ENCODE peak calls at places on chromosomes 5 and 9, in nine cellular contexts. One of them, this sample, is unnamed.

GRCh38 chr5:114296191-114296590 is 65.7 kb upstream of the KCNN2 start:
- DNase-seq in astrocyte of the spinal cord: no peak
- DNase-seq in T-helper 9 cell: no peak
- DNase-seq in CD4-positive, CD25-positive, alpha-beta regulatory T cell: no peak
- DNase-seq in hypothalamus: no peak
- DNase-seq in activated effector memory CD4-positive, alpha-beta T cell treated with anti-CD3 and anti-CD28 coated beads, Interleukin-2, amount 50 U/mL, for 16 hours: no peak
- DNase-seq in stimulated activated naive B cell treated with anti-CD40 and anti-IgM and Interleukin-4, amounts not matched to agents 10 μg/mL and 1 μg/mL and 100 μg/mL, for 72 hours: no peak
- DNase-seq in transverse colon: no peak
- DNase-seq in OCI-M1: no peak
- DNase-seq in this sample: no peak

GRCh38 chr5:59321631-59322030 is 571.9 kb downstream of the PDE4D start:
- DNase-seq in OCI-M1: no peak
- DNase-seq in T-helper 9 cell: no peak
- DNase-seq in stimulated activated naive B cell treated with anti-CD40 and anti-IgM and Interleukin-4, amounts not matched to agents 10 μg/mL and 1 μg/mL and 100 μg/mL, for 72 hours: no peak
- DNase-seq in CD4-positive, CD25-positive, alpha-beta regulatory T cell: no peak
- DNase-seq in astrocyte of the spinal cord: no peak
- DNase-seq in hypothalamus: no peak
- DNase-seq in activated effector memory CD4-positive, alpha-beta T cell treated with anti-CD3 and anti-CD28 coated beads, Interleukin-2, amount 50 U/mL, for 16 hours: no peak
- DNase-seq in transverse colon: no peak
- DNase-seq in this sample: no peak

GRCh38 chr9:614421-614820 is 227.1 kb upstream of the DMRT1 start:
- DNase-seq in transverse colon: no peak
- DNase-seq in hypothalamus: no peak
- DNase-seq in OCI-M1: peak
- DNase-seq in activated effector memory CD4-positive, alpha-beta T cell treated with anti-CD3 and anti-CD28 coated beads, Interleukin-2, amount 50 U/mL, for 16 hours: no peak
- DNase-seq in T-helper 9 cell: no peak
- DNase-seq in CD4-positive, CD25-positive, alpha-beta regulatory T cell: no peak
- DNase-seq in astrocyte of the spinal cord: no peak
- DNase-seq in stimulated activated naive B cell treated with anti-CD40 and anti-IgM and Interleukin-4, amounts not matched to agents 10 μg/mL and 1 μg/mL and 100 μg/mL, for 72 hours: no peak
- DNase-seq in this sample: no peak

GRCh38 chr5:57438162-57438561 is 44.4 kb downstream of the ACTBL2 start:
- DNase-seq in hypothalamus: no peak
- DNase-seq in stimulated activated naive B cell treated with anti-CD40 and anti-IgM and Interleukin-4, amounts not matched to agents 10 μg/mL and 1 μg/mL and 100 μg/mL, for 72 hours: no peak
- DNase-seq in T-helper 9 cell: no peak
- DNase-seq in astrocyte of the spinal cord: no peak
- DNase-seq in transverse colon: no peak
- DNase-seq in CD4-positive, CD25-positive, alpha-beta regulatory T cell: no peak
- DNase-seq in OCI-M1: no peak
- DNase-seq in activated effector memory CD4-positive, alpha-beta T cell treated with anti-CD3 and anti-CD28 coated beads, Interleukin-2, amount 50 U/mL, for 16 hours: no peak
- DNase-seq in this sample: no peak

GRCh38 chr9:91302831-91303230 is 58.9 kb downstream of the AUH start:
- DNase-seq in stimulated activated naive B cell treated with anti-CD40 and anti-IgM and Interleukin-4, amounts not matched to agents 10 μg/mL and 1 μg/mL and 100 μg/mL, for 72 hours: no peak
- DNase-seq in CD4-positive, CD25-positive, alpha-beta regulatory T cell: no peak
- DNase-seq in T-helper 9 cell: no peak
- DNase-seq in activated effector memory CD4-positive, alpha-beta T cell treated with anti-CD3 and anti-CD28 coated beads, Interleukin-2, amount 50 U/mL, for 16 hours: no peak
- DNase-seq in transverse colon: no peak
- DNase-seq in OCI-M1: peak
- DNase-seq in astrocyte of the spinal cord: peak
- DNase-seq in hypothalamus: no peak
- DNase-seq in this sample: no peak

GRCh38 chr5:142197098-142197497 is 88.5 kb downstream of the NDFIP1 start:
- DNase-seq in activated effector memory CD4-positive, alpha-beta T cell treated with anti-CD3 and anti-CD28 coated beads, Interleukin-2, amount 50 U/mL, for 16 hours: no peak
- DNase-seq in T-helper 9 cell: no peak
- DNase-seq in hypothalamus: no peak
- DNase-seq in OCI-M1: no peak
- DNase-seq in transverse colon: no peak
- DNase-seq in CD4-positive, CD25-positive, alpha-beta regulatory T cell: no peak
- DNase-seq in stimulated activated naive B cell treated with anti-CD40 and anti-IgM and Interleukin-4, amounts not matched to agents 10 μg/mL and 1 μg/mL and 100 μg/mL, for 72 hours: no peak
- DNase-seq in astrocyte of the spinal cord: no peak
- DNase-seq in this sample: no peak

GRCh38 chr9:137240321-137240840 is 706 bp upstream of the TUBB4B start:
- DNase-seq in hypothalamus: peak
- DNase-seq in T-helper 9 cell: peak
- DNase-seq in OCI-M1: peak
- DNase-seq in transverse colon: peak
- DNase-seq in astrocyte of the spinal cord: peak
- DNase-seq in CD4-positive, CD25-positive, alpha-beta regulatory T cell: peak
- DNase-seq in activated effector memory CD4-positive, alpha-beta T cell treated with anti-CD3 and anti-CD28 coated beads, Interleukin-2, amount 50 U/mL, for 16 hours: peak
- DNase-seq in stimulated activated naive B cell treated with anti-CD40 and anti-IgM and Interleukin-4, amounts not matched to agents 10 μg/mL and 1 μg/mL and 100 μg/mL, for 72 hours: no peak
- DNase-seq in this sample: peak

GRCh38 chr5:159208508-159209437 is 580 bp downstream of the RNF145 start:
- DNase-seq in astrocyte of the spinal cord: peak
- DNase-seq in transverse colon: peak
- DNase-seq in OCI-M1: peak
- DNase-seq in T-helper 9 cell: peak
- DNase-seq in hypothalamus: no peak
- DNase-seq in stimulated activated naive B cell treated with anti-CD40 and anti-IgM and Interleukin-4, amounts not matched to agents 10 μg/mL and 1 μg/mL and 100 μg/mL, for 72 hours: peak
- DNase-seq in CD4-positive, CD25-positive, alpha-beta regulatory T cell: peak
- DNase-seq in activated effector memory CD4-positive, alpha-beta T cell treated with anti-CD3 and anti-CD28 coated beads, Interleukin-2, amount 50 U/mL, for 16 hours: no peak
- DNase-seq in this sample: no peak

GRCh38 chr5:127957183-127957582 is 126.4 kb upstream of the SLC12A2 start:
- DNase-seq in transverse colon: peak
- DNase-seq in OCI-M1: no peak
- DNase-seq in stimulated activated naive B cell treated with anti-CD40 and anti-IgM and Interleukin-4, amounts not matched to agents 10 μg/mL and 1 μg/mL and 100 μg/mL, for 72 hours: no peak
- DNase-seq in astrocyte of the spinal cord: peak
- DNase-seq in activated effector memory CD4-positive, alpha-beta T cell treated with anti-CD3 and anti-CD28 coated beads, Interleukin-2, amount 50 U/mL, for 16 hours: no peak
- DNase-seq in hypothalamus: peak
- DNase-seq in T-helper 9 cell: no peak
- DNase-seq in CD4-positive, CD25-positive, alpha-beta regulatory T cell: no peak
- DNase-seq in this sample: no peak

GRCh38 chr5:140165101-140165920 is 9.7 kb upstream of the CYSTM1 start:
- DNase-seq in CD4-positive, CD25-positive, alpha-beta regulatory T cell: no peak
- DNase-seq in transverse colon: peak
- DNase-seq in hypothalamus: no peak
- DNase-seq in stimulated activated naive B cell treated with anti-CD40 and anti-IgM and Interleukin-4, amounts not matched to agents 10 μg/mL and 1 μg/mL and 100 μg/mL, for 72 hours: no peak
- DNase-seq in astrocyte of the spinal cord: no peak
- DNase-seq in OCI-M1: no peak
- DNase-seq in T-helper 9 cell: no peak
- DNase-seq in activated effector memory CD4-positive, alpha-beta T cell treated with anti-CD3 and anti-CD28 coated beads, Interleukin-2, amount 50 U/mL, for 16 hours: no peak
- DNase-seq in this sample: peak

GRCh38 chr5:109218767-109219166 is 191.0 kb downstream of the PJA2 start:
- DNase-seq in T-helper 9 cell: no peak
- DNase-seq in hypothalamus: no peak
- DNase-seq in CD4-positive, CD25-positive, alpha-beta regulatory T cell: no peak
- DNase-seq in transverse colon: no peak
- DNase-seq in astrocyte of the spinal cord: no peak
- DNase-seq in stimulated activated naive B cell treated with anti-CD40 and anti-IgM and Interleukin-4, amounts not matched to agents 10 μg/mL and 1 μg/mL and 100 μg/mL, for 72 hours: no peak
- DNase-seq in activated effector memory CD4-positive, alpha-beta T cell treated with anti-CD3 and anti-CD28 coated beads, Interleukin-2, amount 50 U/mL, for 16 hours: no peak
- DNase-seq in OCI-M1: no peak
- DNase-seq in this sample: no peak

GRCh38 chr5:3032513-3032912 is 281.0 kb upstream of the IRX2 start:
- DNase-seq in T-helper 9 cell: no peak
- DNase-seq in OCI-M1: no peak
- DNase-seq in stimulated activated naive B cell treated with anti-CD40 and anti-IgM and Interleukin-4, amounts not matched to agents 10 μg/mL and 1 μg/mL and 100 μg/mL, for 72 hours: no peak
- DNase-seq in CD4-positive, CD25-positive, alpha-beta regulatory T cell: no peak
- DNase-seq in astrocyte of the spinal cord: no peak
- DNase-seq in activated effector memory CD4-positive, alpha-beta T cell treated with anti-CD3 and anti-CD28 coated beads, Interleukin-2, amount 50 U/mL, for 16 hours: no peak
- DNase-seq in hypothalamus: no peak
- DNase-seq in transverse colon: no peak
- DNase-seq in this sample: no peak

GRCh38 chr5:40221796-40222195 is 457.9 kb upstream of the PTGER4 start:
- DNase-seq in stimulated activated naive B cell treated with anti-CD40 and anti-IgM and Interleukin-4, amounts not matched to agents 10 μg/mL and 1 μg/mL and 100 μg/mL, for 72 hours: no peak
- DNase-seq in OCI-M1: no peak
- DNase-seq in transverse colon: no peak
- DNase-seq in astrocyte of the spinal cord: peak
- DNase-seq in T-helper 9 cell: no peak
- DNase-seq in activated effector memory CD4-positive, alpha-beta T cell treated with anti-CD3 and anti-CD28 coated beads, Interleukin-2, amount 50 U/mL, for 16 hours: no peak
- DNase-seq in hypothalamus: no peak
- DNase-seq in CD4-positive, CD25-positive, alpha-beta regulatory T cell: no peak
- DNase-seq in this sample: no peak

GRCh38 chr9:114390952-114391351 is 3.2 kb upstream of the AKNA start:
- DNase-seq in T-helper 9 cell: no peak
- DNase-seq in stimulated activated naive B cell treated with anti-CD40 and anti-IgM and Interleukin-4, amounts not matched to agents 10 μg/mL and 1 μg/mL and 100 μg/mL, for 72 hours: no peak
- DNase-seq in hypothalamus: no peak
- DNase-seq in OCI-M1: no peak
- DNase-seq in CD4-positive, CD25-positive, alpha-beta regulatory T cell: no peak
- DNase-seq in transverse colon: no peak
- DNase-seq in astrocyte of the spinal cord: no peak
- DNase-seq in activated effector memory CD4-positive, alpha-beta T cell treated with anti-CD3 and anti-CD28 coated beads, Interleukin-2, amount 50 U/mL, for 16 hours: no peak
- DNase-seq in this sample: no peak

GRCh38 chr5:159051431-159052281 is 48.1 kb downstream of the EBF1 start:
- DNase-seq in T-helper 9 cell: no peak
- DNase-seq in OCI-M1: no peak
- DNase-seq in CD4-positive, CD25-positive, alpha-beta regulatory T cell: no peak
- DNase-seq in activated effector memory CD4-positive, alpha-beta T cell treated with anti-CD3 and anti-CD28 coated beads, Interleukin-2, amount 50 U/mL, for 16 hours: no peak
- DNase-seq in transverse colon: peak
- DNase-seq in hypothalamus: peak
- DNase-seq in stimulated activated naive B cell treated with anti-CD40 and anti-IgM and Interleukin-4, amounts not matched to agents 10 μg/mL and 1 μg/mL and 100 μg/mL, for 72 hours: peak
- DNase-seq in astrocyte of the spinal cord: no peak
- DNase-seq in this sample: no peak

GRCh38 chr9:27528278-27528885 is 1.2 kb downstream of the MOB3B start:
- DNase-seq in CD4-positive, CD25-positive, alpha-beta regulatory T cell: peak
- DNase-seq in hypothalamus: peak
- DNase-seq in transverse colon: peak
- DNase-seq in stimulated activated naive B cell treated with anti-CD40 and anti-IgM and Interleukin-4, amounts not matched to agents 10 μg/mL and 1 μg/mL and 100 μg/mL, for 72 hours: peak
- DNase-seq in activated effector memory CD4-positive, alpha-beta T cell treated with anti-CD3 and anti-CD28 coated beads, Interleukin-2, amount 50 U/mL, for 16 hours: peak
- DNase-seq in T-helper 9 cell: peak
- DNase-seq in OCI-M1: peak
- DNase-seq in astrocyte of the spinal cord: peak
- DNase-seq in this sample: peak

GRCh38 chr5:40735609-40736008 is 20.2 kb downstream of the TTC33 start:
- DNase-seq in stimulated activated naive B cell treated with anti-CD40 and anti-IgM and Interleukin-4, amounts not matched to agents 10 μg/mL and 1 μg/mL and 100 μg/mL, for 72 hours: no peak
- DNase-seq in hypothalamus: no peak
- DNase-seq in activated effector memory CD4-positive, alpha-beta T cell treated with anti-CD3 and anti-CD28 coated beads, Interleukin-2, amount 50 U/mL, for 16 hours: no peak
- DNase-seq in transverse colon: no peak
- DNase-seq in T-helper 9 cell: no peak
- DNase-seq in OCI-M1: no peak
- DNase-seq in CD4-positive, CD25-positive, alpha-beta regulatory T cell: no peak
- DNase-seq in astrocyte of the spinal cord: no peak
- DNase-seq in this sample: no peak

GRCh38 chr9:16515207-16515606 is 355.3 kb downstream of the BNC2 start:
- DNase-seq in OCI-M1: no peak
- DNase-seq in T-helper 9 cell: no peak
- DNase-seq in astrocyte of the spinal cord: peak
- DNase-seq in activated effector memory CD4-positive, alpha-beta T cell treated with anti-CD3 and anti-CD28 coated beads, Interleukin-2, amount 50 U/mL, for 16 hours: no peak
- DNase-seq in transverse colon: no peak
- DNase-seq in CD4-positive, CD25-positive, alpha-beta regulatory T cell: no peak
- DNase-seq in stimulated activated naive B cell treated with anti-CD40 and anti-IgM and Interleukin-4, amounts not matched to agents 10 μg/mL and 1 μg/mL and 100 μg/mL, for 72 hours: no peak
- DNase-seq in hypothalamus: no peak
- DNase-seq in this sample: no peak

GRCh38 chr9:133055788-133056420 is 5.9 kb upstream of the CEL start:
- DNase-seq in T-helper 9 cell: no peak
- DNase-seq in OCI-M1: no peak
- DNase-seq in hypothalamus: no peak
- DNase-seq in CD4-positive, CD25-positive, alpha-beta regulatory T cell: no peak
- DNase-seq in astrocyte of the spinal cord: no peak
- DNase-seq in transverse colon: no peak
- DNase-seq in activated effector memory CD4-positive, alpha-beta T cell treated with anti-CD3 and anti-CD28 coated beads, Interleukin-2, amount 50 U/mL, for 16 hours: no peak
- DNase-seq in stimulated activated naive B cell treated with anti-CD40 and anti-IgM and Interleukin-4, amounts not matched to agents 10 μg/mL and 1 μg/mL and 100 μg/mL, for 72 hours: no peak
- DNase-seq in this sample: no peak

GRCh38 chr5:135472141-135472540 is 20.0 kb upstream of the TIFAB start:
- DNase-seq in OCI-M1: no peak
- DNase-seq in activated effector memory CD4-positive, alpha-beta T cell treated with anti-CD3 and anti-CD28 coated beads, Interleukin-2, amount 50 U/mL, for 16 hours: peak
- DNase-seq in hypothalamus: no peak
- DNase-seq in CD4-positive, CD25-positive, alpha-beta regulatory T cell: no peak
- DNase-seq in astrocyte of the spinal cord: no peak
- DNase-seq in transverse colon: no peak
- DNase-seq in T-helper 9 cell: no peak
- DNase-seq in stimulated activated naive B cell treated with anti-CD40 and anti-IgM and Interleukin-4, amounts not matched to agents 10 μg/mL and 1 μg/mL and 100 μg/mL, for 72 hours: no peak
- DNase-seq in this sample: no peak

GRCh38 chr5:142719836-142720330 is 34.0 kb upstream of the FGF1 start:
- DNase-seq in hypothalamus: no peak
- DNase-seq in transverse colon: no peak
- DNase-seq in astrocyte of the spinal cord: no peak
- DNase-seq in OCI-M1: no peak
- DNase-seq in activated effector memory CD4-positive, alpha-beta T cell treated with anti-CD3 and anti-CD28 coated beads, Interleukin-2, amount 50 U/mL, for 16 hours: no peak
- DNase-seq in CD4-positive, CD25-positive, alpha-beta regulatory T cell: no peak
- DNase-seq in T-helper 9 cell: no peak
- DNase-seq in stimulated activated naive B cell treated with anti-CD40 and anti-IgM and Interleukin-4, amounts not matched to agents 10 μg/mL and 1 μg/mL and 100 μg/mL, for 72 hours: no peak
- DNase-seq in this sample: no peak

GRCh38 chr9:87650611-87651295 is 75.2 kb upstream of the CTSL start:
- DNase-seq in transverse colon: no peak
- DNase-seq in OCI-M1: no peak
- DNase-seq in CD4-positive, CD25-positive, alpha-beta regulatory T cell: no peak
- DNase-seq in astrocyte of the spinal cord: no peak
- DNase-seq in hypothalamus: no peak
- DNase-seq in stimulated activated naive B cell treated with anti-CD40 and anti-IgM and Interleukin-4, amounts not matched to agents 10 μg/mL and 1 μg/mL and 100 μg/mL, for 72 hours: no peak
- DNase-seq in activated effector memory CD4-positive, alpha-beta T cell treated with anti-CD3 and anti-CD28 coated beads, Interleukin-2, amount 50 U/mL, for 16 hours: no peak
- DNase-seq in T-helper 9 cell: no peak
- DNase-seq in this sample: no peak

GRCh38 chr5:36457511-36458260 is 148.7 kb upstream of the SLC1A3 start:
- DNase-seq in T-helper 9 cell: no peak
- DNase-seq in hypothalamus: no peak
- DNase-seq in OCI-M1: no peak
- DNase-seq in activated effector memory CD4-positive, alpha-beta T cell treated with anti-CD3 and anti-CD28 coated beads, Interleukin-2, amount 50 U/mL, for 16 hours: no peak
- DNase-seq in stimulated activated naive B cell treated with anti-CD40 and anti-IgM and Interleukin-4, amounts not matched to agents 10 μg/mL and 1 μg/mL and 100 μg/mL, for 72 hours: no peak
- DNase-seq in CD4-positive, CD25-positive, alpha-beta regulatory T cell: no peak
- DNase-seq in transverse colon: no peak
- DNase-seq in astrocyte of the spinal cord: peak
- DNase-seq in this sample: no peak

GRCh38 chr5:34791761-34792244 is 47.2 kb upstream of the TTC23L start:
- DNase-seq in OCI-M1: no peak
- DNase-seq in CD4-positive, CD25-positive, alpha-beta regulatory T cell: no peak
- DNase-seq in hypothalamus: no peak
- DNase-seq in T-helper 9 cell: no peak
- DNase-seq in stimulated activated naive B cell treated with anti-CD40 and anti-IgM and Interleukin-4, amounts not matched to agents 10 μg/mL and 1 μg/mL and 100 μg/mL, for 72 hours: no peak
- DNase-seq in activated effector memory CD4-positive, alpha-beta T cell treated with anti-CD3 and anti-CD28 coated beads, Interleukin-2, amount 50 U/mL, for 16 hours: no peak
- DNase-seq in astrocyte of the spinal cord: peak
- DNase-seq in transverse colon: no peak
- DNase-seq in this sample: no peak

GRCh38 chr9:133844876-133845658 is 106.9 kb upstream of the SARDH start:
- DNase-seq in CD4-positive, CD25-positive, alpha-beta regulatory T cell: no peak
- DNase-seq in activated effector memory CD4-positive, alpha-beta T cell treated with anti-CD3 and anti-CD28 coated beads, Interleukin-2, amount 50 U/mL, for 16 hours: no peak
- DNase-seq in T-helper 9 cell: no peak
- DNase-seq in transverse colon: peak
- DNase-seq in stimulated activated naive B cell treated with anti-CD40 and anti-IgM and Interleukin-4, amounts not matched to agents 10 μg/mL and 1 μg/mL and 100 μg/mL, for 72 hours: no peak
- DNase-seq in hypothalamus: peak
- DNase-seq in OCI-M1: peak
- DNase-seq in astrocyte of the spinal cord: peak
- DNase-seq in this sample: no peak

GRCh38 chr5:170225326-170226137 is 7.3 kb upstream of the C5orf58 start:
- DNase-seq in OCI-M1: peak
- DNase-seq in astrocyte of the spinal cord: peak
- DNase-seq in activated effector memory CD4-positive, alpha-beta T cell treated with anti-CD3 and anti-CD28 coated beads, Interleukin-2, amount 50 U/mL, for 16 hours: peak
- DNase-seq in hypothalamus: peak
- DNase-seq in T-helper 9 cell: peak
- DNase-seq in stimulated activated naive B cell treated with anti-CD40 and anti-IgM and Interleukin-4, amounts not matched to agents 10 μg/mL and 1 μg/mL and 100 μg/mL, for 72 hours: peak
- DNase-seq in CD4-positive, CD25-positive, alpha-beta regulatory T cell: peak
- DNase-seq in transverse colon: peak
- DNase-seq in this sample: peak

GRCh38 chr9:132116583-132116982 is 36.9 kb upstream of the MED27 start:
- DNase-seq in T-helper 9 cell: no peak
- DNase-seq in stimulated activated naive B cell treated with anti-CD40 and anti-IgM and Interleukin-4, amounts not matched to agents 10 μg/mL and 1 μg/mL and 100 μg/mL, for 72 hours: no peak
- DNase-seq in CD4-positive, CD25-positive, alpha-beta regulatory T cell: no peak
- DNase-seq in OCI-M1: no peak
- DNase-seq in transverse colon: no peak
- DNase-seq in hypothalamus: no peak
- DNase-seq in astrocyte of the spinal cord: no peak
- DNase-seq in activated effector memory CD4-positive, alpha-beta T cell treated with anti-CD3 and anti-CD28 coated beads, Interleukin-2, amount 50 U/mL, for 16 hours: no peak
- DNase-seq in this sample: no peak

GRCh38 chr9:13351768-13352386 is 72.4 kb upstream of the MPDZ start:
- DNase-seq in activated effector memory CD4-positive, alpha-beta T cell treated with anti-CD3 and anti-CD28 coated beads, Interleukin-2, amount 50 U/mL, for 16 hours: no peak
- DNase-seq in transverse colon: no peak
- DNase-seq in OCI-M1: peak
- DNase-seq in stimulated activated naive B cell treated with anti-CD40 and anti-IgM and Interleukin-4, amounts not matched to agents 10 μg/mL and 1 μg/mL and 100 μg/mL, for 72 hours: no peak
- DNase-seq in astrocyte of the spinal cord: peak
- DNase-seq in T-helper 9 cell: no peak
- DNase-seq in hypothalamus: no peak
- DNase-seq in CD4-positive, CD25-positive, alpha-beta regulatory T cell: no peak
- DNase-seq in this sample: peak

GRCh38 chr5:179178016-179178575 is 117.9 kb downstream of the ZNF354C start:
- DNase-seq in activated effector memory CD4-positive, alpha-beta T cell treated with anti-CD3 and anti-CD28 coated beads, Interleukin-2, amount 50 U/mL, for 16 hours: no peak
- DNase-seq in transverse colon: no peak
- DNase-seq in CD4-positive, CD25-positive, alpha-beta regulatory T cell: no peak
- DNase-seq in T-helper 9 cell: no peak
- DNase-seq in astrocyte of the spinal cord: no peak
- DNase-seq in stimulated activated naive B cell treated with anti-CD40 and anti-IgM and Interleukin-4, amounts not matched to agents 10 μg/mL and 1 μg/mL and 100 μg/mL, for 72 hours: no peak
- DNase-seq in hypothalamus: no peak
- DNase-seq in OCI-M1: no peak
- DNase-seq in this sample: no peak

GRCh38 chr9:112477330-112477729 is 9.3 kb upstream of the KIAA1958 start:
- DNase-seq in CD4-positive, CD25-positive, alpha-beta regulatory T cell: no peak
- DNase-seq in T-helper 9 cell: no peak
- DNase-seq in stimulated activated naive B cell treated with anti-CD40 and anti-IgM and Interleukin-4, amounts not matched to agents 10 μg/mL and 1 μg/mL and 100 μg/mL, for 72 hours: no peak
- DNase-seq in transverse colon: no peak
- DNase-seq in astrocyte of the spinal cord: no peak
- DNase-seq in OCI-M1: no peak
- DNase-seq in hypothalamus: no peak
- DNase-seq in activated effector memory CD4-positive, alpha-beta T cell treated with anti-CD3 and anti-CD28 coated beads, Interleukin-2, amount 50 U/mL, for 16 hours: no peak
- DNase-seq in this sample: no peak

GRCh38 chr9:135413086-135413375 is 66.6 kb upstream of the PPP1R26 start:
- DNase-seq in OCI-M1: no peak
- DNase-seq in activated effector memory CD4-positive, alpha-beta T cell treated with anti-CD3 and anti-CD28 coated beads, Interleukin-2, amount 50 U/mL, for 16 hours: no peak
- DNase-seq in hypothalamus: no peak
- DNase-seq in transverse colon: no peak
- DNase-seq in CD4-positive, CD25-positive, alpha-beta regulatory T cell: no peak
- DNase-seq in stimulated activated naive B cell treated with anti-CD40 and anti-IgM and Interleukin-4, amounts not matched to agents 10 μg/mL and 1 μg/mL and 100 μg/mL, for 72 hours: no peak
- DNase-seq in T-helper 9 cell: no peak
- DNase-seq in astrocyte of the spinal cord: no peak
- DNase-seq in this sample: no peak